ENCODE peak calls at places on chromosomes 13 and 19, in eight cellular contexts. F is dorsolateral prefrontal cortex, V is NB4, Z is astrocyte of the spinal cord, R is heart right ventricle, L is HCT116, C is GM12864, P is PC-9. T is an unnamed sample.

GRCh38 chr19:3720533-3720917 is 12.3 kb downstream of the TJP3 start:
- DNase-seq in F (no peak), V (no peak), Z (no peak), R (no peak), L (no peak), C (no peak), P (no peak), T (no peak)

GRCh38 chr13:48489666-48490065 is 43.2 kb downstream of the RCBTB2 start:
- DNase-seq in F (no peak), V (no peak), Z (no peak), R (no peak), L (no peak), C (no peak), P (no peak), T (no peak)

GRCh38 chr19:2785244-2786000 is at the start of gene THOP1:
- DNase-seq in F (peak; percentile 97), V (peak; percentile 97), Z (peak; percentile 99), R (peak; percentile 99), L (peak; percentile 98), C (peak; percentile 96), P (peak; percentile 95), T (peak; percentile 96)

GRCh38 chr19:48249502-48250014 is 6.2 kb downstream of the CARD8 start:
- DNase-seq in F (no peak), V (peak; percentile 100), Z (peak; percentile 12), R (peak; percentile 42), L (no peak), C (peak; percentile 73), P (no peak), T (no peak)

GRCh38 chr19:37969695-37970094 is 62.7 kb downstream of the SIPA1L3 start:
- DNase-seq in F (no peak), V (no peak), Z (no peak), R (no peak), L (no peak), C (no peak), P (no peak), T (no peak)

GRCh38 chr13:32031025-32031814 is at the start of gene FRY:
- DNase-seq in F (peak; percentile 47), V (peak; percentile 90), Z (peak; percentile 55), R (peak; percentile 70), L (peak; percentile 15), C (no peak), P (peak; percentile 32), T (peak; percentile 46)

GRCh38 chr13:86692291-86692690 is 893.1 kb upstream of the SLITRK6 start:
- DNase-seq in F (no peak), V (no peak), Z (no peak), R (no peak), L (no peak), C (no peak), P (no peak), T (no peak)

GRCh38 chr19:47274891-47275865 is 493 bp downstream of the INAFM1 start:
- DNase-seq in F (no peak), V (no peak), Z (peak; percentile 34), R (peak; percentile 42), L (no peak), C (no peak), P (no peak), T (peak; percentile 37)

GRCh38 chr19:3145909-3146676 is 10.3 kb downstream of the GNA15 start:
- DNase-seq in F (no peak), V (peak; percentile 84), Z (no peak), R (no peak), L (no peak), C (no peak), P (no peak), T (no peak)

GRCh38 chr19:19077103-19077502 is 13.3 kb downstream of the SLC25A42 start:
- DNase-seq in F (no peak), V (peak; percentile 75), Z (no peak), R (no peak), L (no peak), C (no peak), P (no peak), T (no peak)

GRCh38 chr13:106859505-106859904 is 291.6 kb upstream of the ARGLU1 start:
- DNase-seq in F (no peak), V (no peak), Z (no peak), R (no peak), L (no peak), C (no peak), P (peak; percentile 68), T (no peak)

GRCh38 chr13:114027046-114027760 is 53.3 kb upstream of the C13orf46 start:
- DNase-seq in F (no peak), V (no peak), Z (peak; percentile 35), R (peak; percentile 74), L (no peak), C (no peak), P (no peak), T (no peak)

GRCh38 chr13:67200605-67201004 is 29.5 kb downstream of the PCDH9 start:
- DNase-seq in F (no peak), V (no peak), Z (no peak), R (no peak), L (no peak), C (no peak), P (no peak), T (no peak)

GRCh38 chr19:3873151-3873550 is 4.3 kb upstream of the ZFR2 start:
- DNase-seq in F (no peak), V (no peak), Z (no peak), R (no peak), L (no peak), C (no peak), P (no peak), T (no peak)

GRCh38 chr19:13100031-13100588 is 2.5 kb downstream of the LYL1 start:
- DNase-seq in F (no peak), V (peak; percentile 74), Z (no peak), R (no peak), L (no peak), C (peak; percentile 81), P (no peak), T (no peak)

GRCh38 chr19:46776927-46777911 is 11.2 kb downstream of the SLC1A5 start:
- DNase-seq in F (no peak), V (peak; percentile 62), Z (no peak), R (no peak), L (no peak), C (no peak), P (no peak), T (no peak)

GRCh38 chr13:73428137-73428536 is 369.3 kb downstream of the KLF5 start:
- DNase-seq in F (no peak), V (no peak), Z (peak; percentile 90), R (no peak), L (peak; percentile 81), C (no peak), P (peak; percentile 28), T (no peak)

GRCh38 chr19:15101479-15102082 is 5.6 kb upstream of the SYDE1 start:
- DNase-seq in F (no peak), V (peak; percentile 66), Z (peak; percentile 39), R (no peak), L (peak; percentile 38), C (peak; percentile 12), P (peak; percentile 34), T (peak; percentile 44)

GRCh38 chr13:61901946-61902541 is 486.4 kb upstream of the PCDH20 start:
- DNase-seq in F (no peak), V (no peak), Z (no peak), R (no peak), L (no peak), C (no peak), P (no peak), T (no peak)

GRCh38 chr19:5403968-5404640 is 51.1 kb upstream of the ZNRF4 start:
- DNase-seq in F (no peak), V (peak; percentile 79), Z (peak; percentile 84), R (peak; percentile 83), L (peak; percentile 54), C (peak; percentile 8), P (peak; percentile 76), T (peak; percentile 98)

GRCh38 chr13:23701646-23702045 is 131.4 kb downstream of the TNFRSF19 start:
- DNase-seq in F (no peak), V (no peak), Z (peak; percentile 91), R (peak; percentile 79), L (no peak), C (no peak), P (no peak), T (no peak)

GRCh38 chr19:4217429-4218264 is 11.7 kb upstream of the EBI3 start:
- DNase-seq in F (no peak), V (no peak), Z (no peak), R (no peak), L (no peak), C (no peak), P (no peak), T (no peak)

GRCh38 chr13:101520672-101521071 is 68.2 kb downstream of the ITGBL1 start:
- DNase-seq in F (no peak), V (peak; percentile 58), Z (peak; percentile 78), R (no peak), L (no peak), C (no peak), P (no peak), T (no peak)

GRCh38 chr13:36924001-36924400 is 4.0 kb upstream of the SMAD9 start:
- DNase-seq in F (no peak), V (no peak), Z (no peak), R (no peak), L (no peak), C (no peak), P (no peak), T (no peak)
- TF ChIP-seq CTCF in F (no peak), V (no peak), Z (no peak), R (no peak), L (no peak), C (no peak), P (no peak), T (no peak)

GRCh38 chr19:17054746-17055145 is 20.5 kb downstream of the HAUS8 start:
- DNase-seq in F (no peak), V (no peak), Z (no peak), R (no peak), L (no peak), C (no peak), P (no peak), T (no peak)
- TF ChIP-seq CTCF in F (no peak), V (no peak), Z (no peak), R (no peak), L (no peak), C (no peak), P (no peak), T (no peak)

GRCh38 chr19:11381535-11382369 is 2.4 kb downstream of the EPOR start:
- DNase-seq in F (no peak), V (peak; percentile 95), Z (peak; percentile 80), R (peak; percentile 79), L (peak; percentile 90), C (peak; percentile 84), P (no peak), T (peak; percentile 67)

GRCh38 chr19:11384778-11385129 is 640 bp upstream of the EPOR start:
- DNase-seq in F (no peak), V (no peak), Z (no peak), R (no peak), L (no peak), C (no peak), P (no peak), T (no peak)

GRCh38 chr19:11380653-11381534 is 3.2 kb downstream of the EPOR start:
- DNase-seq in F (peak; percentile 84), V (peak; percentile 97), Z (peak; percentile 94), R (peak; percentile 93), L (peak; percentile 97), C (peak; percentile 96), P (peak; percentile 85), T (peak; percentile 87)

GRCh38 chr19:11383706-11384048 is 437 bp downstream of the EPOR start:
- DNase-seq in F (no peak), V (no peak), Z (no peak), R (no peak), L (no peak), C (no peak), P (no peak), T (no peak)

GRCh38 chr19:11382898-11383705 is 1.0 kb downstream of the EPOR start:
- DNase-seq in F (no peak), V (peak; percentile 72), Z (no peak), R (peak; percentile 58), L (peak; percentile 60), C (no peak), P (peak; percentile 61), T (peak; percentile 44)
- TF ChIP-seq CTCF in F (peak; percentile 39), V (peak; percentile 61), Z (peak; percentile 65), R (peak; percentile 80), L (peak; percentile 87), C (peak; percentile 81), P (peak; percentile 61), T (peak; percentile 77)

GRCh38 chr13:98972059-98972458 is 5.8 kb downstream of the DOCK9 start:
- DNase-seq in F (no peak), V (no peak), Z (no peak), R (no peak), L (no peak), C (no peak), P (no peak), T (no peak)
- TF ChIP-seq CTCF in F (no peak), V (no peak), Z (no peak), R (no peak), L (no peak), C (no peak), P (no peak), T (no peak)